ENCODE peak calls at places on chromosomes 1 and 21, in five cellular contexts. N is spleen, K is IMR-90, J is body of pancreas, L is right lobe of liver. I is an unnamed sample.

GRCh38 chr1:181139631-181140051 is 51.1 kb downstream of the IER5 start:
- DNase-seq in J (no peak), K (peak; percentile 73), L (no peak), N (no peak), I (no peak)

GRCh38 chr1:102252731-102253360 is 256.1 kb upstream of the OLFM3 start:
- DNase-seq in L (no peak), N (no peak), K (no peak), J (no peak), I (no peak)

GRCh38 chr21:44926364-44927101 is 5.8 kb upstream of the ITGB2 start:
- DNase-seq in K (peak; percentile 29), L (no peak), J (no peak), N (peak; percentile 89), I (no peak)

GRCh38 chr1:38558055-38558454 is 301.5 kb downstream of the RRAGC start:
- DNase-seq in K (no peak), N (no peak), L (no peak), J (no peak), I (no peak)

GRCh38 chr1:150971583-150972416 is 2.8 kb downstream of the CERS2 start:
- DNase-seq in N (peak; percentile 58), L (peak; percentile 72), J (peak; percentile 41), K (no peak), I (no peak)

GRCh38 chr21:25995283-25995682 is 175.3 kb downstream of the APP start:
- DNase-seq in L (no peak), K (no peak), J (no peak), N (no peak), I (no peak)

GRCh38 chr1:205186191-205186590 is 25.3 kb downstream of the DSTYK start:
- DNase-seq in K (no peak), N (no peak), L (no peak), J (no peak), I (no peak)

GRCh38 chr1:11857164-11857853 is 1.4 kb downstream of the NPPB start:
- DNase-seq in K (no peak), J (no peak), N (no peak), L (no peak), I (no peak)

GRCh38 chr1:15939181-15940109 is 36.5 kb downstream of the ZBTB17 start:
- DNase-seq in J (peak; percentile 78), N (no peak), K (peak; percentile 63), L (peak; percentile 67), I (no peak)

DNA sequence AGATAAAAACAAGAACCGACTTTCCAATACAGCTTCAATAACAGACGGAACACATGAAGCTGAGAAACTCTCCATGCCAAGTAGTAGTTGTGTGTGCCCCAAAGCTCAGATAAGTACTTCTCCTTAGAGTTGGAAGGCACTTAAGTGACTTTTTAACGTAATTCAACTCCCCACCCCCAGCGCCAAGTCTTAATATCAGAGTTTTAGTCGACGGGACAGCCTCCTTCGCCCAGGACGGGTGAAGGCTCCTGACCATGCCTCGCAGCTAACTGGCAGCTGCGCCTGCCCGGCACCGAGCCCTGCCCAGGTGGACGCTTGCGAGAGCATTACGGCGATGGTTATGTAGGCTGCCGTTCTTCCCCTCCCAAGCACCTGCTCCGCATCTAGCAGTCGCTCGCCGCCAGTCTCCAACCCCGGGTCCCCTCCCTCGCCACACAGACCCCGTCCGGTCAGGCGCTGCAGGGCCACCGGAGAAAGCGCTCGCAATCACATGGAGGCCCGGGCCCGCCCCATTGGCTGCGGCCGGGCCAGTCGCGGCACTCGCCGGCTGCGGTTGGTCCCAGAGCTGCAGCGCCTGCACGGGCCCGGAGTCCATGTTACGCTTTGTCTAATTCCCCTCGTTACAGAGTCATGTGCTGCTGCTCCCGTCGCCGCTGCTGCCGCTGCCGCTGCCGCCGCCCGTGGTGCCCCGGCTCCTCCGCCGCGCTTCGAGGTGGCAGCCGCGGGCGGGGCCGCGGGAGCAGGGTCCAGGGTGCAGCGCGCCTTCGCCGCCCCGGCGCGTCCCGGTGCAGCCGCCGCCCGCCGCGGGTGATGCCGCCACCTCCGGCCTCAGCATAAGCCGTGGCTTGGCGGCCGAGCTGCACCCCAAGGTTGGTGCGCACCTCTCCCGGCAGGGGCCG is at the start of gene LRRC8D:
- DNase-seq in K (peak; percentile 72), L (peak; percentile 88), J (peak; percentile 88), N (peak; percentile 96), I (peak; percentile 19)
- TF ChIP-seq POLR2A in K (no peak), L (peak; percentile 77), J (peak; percentile 76), N (peak; percentile 48), I (peak; percentile 35)

GRCh38 chr1:43946244-43947060 is at the start of gene IPO13:
- DNase-seq in L (peak; percentile 97), J (peak; percentile 93), N (peak; percentile 99), K (peak; percentile 94), I (peak; percentile 67)
- TF ChIP-seq POLR2A in L (peak; percentile 83), J (peak; percentile 84), N (peak; percentile 50), K (peak; percentile 72), I (peak; percentile 79)

DNA sequence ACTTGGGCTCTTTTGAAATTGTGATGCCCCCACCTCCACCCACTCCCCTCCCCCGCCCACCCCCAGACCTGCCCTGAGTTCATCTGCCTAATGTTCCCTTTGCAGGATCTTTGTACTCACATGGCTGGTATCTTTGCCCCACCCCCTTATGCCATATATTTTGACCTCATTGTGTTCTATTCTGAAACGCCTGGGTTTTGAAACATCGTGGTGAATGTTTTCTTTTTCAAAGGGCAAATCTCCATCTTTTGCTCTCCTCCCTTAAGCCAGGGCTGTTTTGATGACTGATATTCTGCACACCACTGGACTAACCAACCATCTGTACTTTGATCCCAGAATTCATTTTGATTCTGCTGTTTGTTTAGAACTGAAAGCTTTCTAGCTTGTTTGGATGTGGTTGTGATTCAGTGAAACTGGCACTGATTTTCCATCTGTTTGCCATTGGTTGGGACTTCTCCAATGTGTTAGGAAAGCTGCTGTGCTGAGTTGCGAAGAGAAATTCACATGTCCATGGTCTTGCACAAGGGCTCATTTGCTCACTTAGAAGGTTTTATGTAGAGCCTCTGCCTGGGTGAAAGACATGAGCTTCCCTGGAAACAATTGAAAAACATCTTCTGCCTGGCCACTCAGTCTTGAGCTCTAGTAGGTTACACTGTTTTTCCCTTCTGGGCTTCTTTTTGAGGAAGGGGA is 16.5 kb downstream of the SMAP2 start:
- DNase-seq in N (no peak), J (peak; percentile 49), L (no peak), K (peak; percentile 93), I (no peak)
- TF ChIP-seq POLR2A in N (no peak), J (no peak), L (peak; percentile 78), K (no peak), I (no peak)

GRCh38 chr1:13583964-13584791 is 546 bp downstream of the PDPN start:
- DNase-seq in L (no peak), J (peak; percentile 19), K (no peak), N (no peak), I (no peak)
- TF ChIP-seq POLR2A in L (no peak), J (no peak), K (no peak), N (no peak), I (peak; percentile 46)